ENCODE peak calls at places on chromosomes 6 and 20, in eight cellular contexts. H is CD8-positive, alpha-beta T cell; I is cardiac fibroblast; O is ascending aorta; V is OCI-LY7; L is colonic mucosa; A is sigmoid colon; J is bronchial epithelial cell. N is an unnamed sample.

GRCh38 chr20:40960101-40960500 is 68.5 kb upstream of the TOP1 start:
- DNase-seq in I (no peak), L (peak; percentile 6), V (no peak), A (no peak), J (no peak), H (no peak), O (no peak), N (no peak)

GRCh38 chr6:32195902-32196681 is 3.6 kb upstream of the GPSM3 start:
- DNase-seq in O (peak; percentile 96), J (peak; percentile 42), H (peak; percentile 67), I (peak; percentile 95), V (peak; percentile 73), A (peak; percentile 97), L (peak; percentile 89), N (no peak)

GRCh38 chr6:73234732-73235131 is 9.4 kb upstream of the KHDC1L start:
- DNase-seq in A (no peak), I (peak; percentile 88), H (no peak), V (no peak), O (no peak), J (peak; percentile 93), L (no peak), N (no peak)

GRCh38 chr6:69835414-69836179 is 30.8 kb upstream of the COL19A1 start:
- DNase-seq in V (peak; percentile 61), J (peak; percentile 78), L (no peak), H (no peak), O (no peak), I (peak; percentile 91), A (no peak), N (peak; percentile 47)

GRCh38 chr6:155177369-155177961 is 86.3 kb upstream of the CLDN20 start:
- DNase-seq in O (no peak), A (no peak), H (no peak), J (peak; percentile 61), L (peak; percentile 62), I (peak; percentile 89), V (peak; percentile 86), N (peak; percentile 61)

GRCh38 chr6:16785496-16785895 is 24.2 kb upstream of the ATXN1 start:
- DNase-seq in J (no peak), V (no peak), I (no peak), O (no peak), A (no peak), H (no peak), L (no peak), N (no peak)

GRCh38 chr6:22600059-22600458 is 30.7 kb downstream of the HDGFL1 start:
- DNase-seq in H (no peak), L (no peak), A (no peak), I (peak; percentile 34), O (no peak), V (no peak), J (no peak), N (no peak)

GRCh38 chr6:77463881-77464867 is 883 bp upstream of the HTR1B start:
- DNase-seq in O (peak; percentile 65), A (peak; percentile 50), H (peak; percentile 20), V (no peak), L (no peak), I (peak; percentile 29), J (no peak), N (no peak)

DNA sequence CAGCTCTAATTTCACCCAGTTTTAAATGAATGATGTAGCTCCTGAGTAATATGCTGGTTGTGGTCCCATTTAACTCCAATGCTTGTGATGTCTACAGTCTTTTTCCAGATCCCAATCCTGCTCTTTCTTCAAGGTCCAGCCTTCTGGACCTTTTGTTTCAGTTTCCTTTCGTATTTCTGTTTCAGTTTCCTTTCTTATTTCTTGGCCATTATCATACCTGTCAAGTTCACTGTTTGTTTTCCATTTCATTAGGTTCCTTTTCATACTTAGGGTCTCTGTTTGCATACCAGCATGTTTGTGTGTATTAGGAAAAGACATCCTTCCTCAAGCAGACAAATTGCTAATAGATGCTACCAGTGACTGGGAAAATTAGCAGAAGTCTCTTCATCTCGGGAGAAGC is 583.2 kb downstream of the BCKDHB start:
- DNase-seq in H (no peak), I (no peak), V (no peak), J (no peak), L (no peak), O (no peak), A (no peak), N (no peak)
- H3K4me3 ChIP-seq in H (no peak overlapping the region), I (no peak overlapping the region), V (no peak overlapping the region), J (no peak overlapping the region), L (no peak overlapping the region), O (no peak overlapping the region), A (no peak overlapping the region), N (no peak overlapping the region)

GRCh38 chr6:164107297-164107995 is 692.9 kb downstream of the QKI start:
- DNase-seq in I (peak; percentile 15), A (no peak), V (no peak), O (no peak), J (peak; percentile 20), L (no peak), H (no peak), N (no peak)

GRCh38 chr6:164108092-164108491 is 693.6 kb downstream of the QKI start:
- DNase-seq in O (no peak), H (no peak), J (no peak), I (no peak), A (no peak), V (no peak), L (no peak), N (no peak)

GRCh38 chr6:164105705-164106104 is 691.2 kb downstream of the QKI start:
- DNase-seq in A (no peak), O (no peak), V (no peak), J (no peak), H (no peak), I (no peak), L (no peak), N (no peak)

GRCh38 chr6:164104432-164104831 is 689.9 kb downstream of the QKI start:
- DNase-seq in O (no peak), H (no peak), A (no peak), J (no peak), L (no peak), I (no peak), V (no peak), N (no peak)

DNA sequence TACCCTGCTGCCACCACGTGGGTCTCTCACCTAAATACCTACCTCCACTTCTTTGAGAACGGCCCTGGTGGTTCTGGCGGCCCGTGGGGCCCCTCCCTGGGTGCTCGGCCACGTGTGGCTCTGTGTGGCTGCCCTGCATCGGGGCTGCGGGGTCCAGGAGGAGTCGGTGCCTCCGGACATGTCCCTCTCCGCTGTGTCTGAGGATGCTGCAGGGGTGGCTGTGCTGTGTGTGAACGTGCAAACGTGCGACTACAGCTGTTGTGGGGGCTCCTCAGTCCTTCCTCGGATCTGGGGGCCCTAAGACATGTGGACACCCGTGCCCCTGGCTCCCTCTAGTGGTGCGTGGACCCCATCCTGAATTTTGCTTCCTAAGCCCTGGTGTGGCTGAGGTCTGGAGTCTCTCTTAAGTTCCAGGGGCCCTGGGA is 691.8 kb downstream of the QKI start:
- DNase-seq in A (no peak), I (peak; percentile 28), J (no peak), V (peak; percentile 24), L (no peak), O (no peak), H (no peak), N (no peak)
- TF ChIP-seq CTCF in A (no peak), I (peak; percentile 50), J (no peak), V (peak; percentile 73), L (no peak), O (no peak), H (no peak), N (peak; percentile 54)

GRCh38 chr6:11769244-11769643 is 9.4 kb downstream of the ADTRP start:
- DNase-seq in J (peak; percentile 89), I (peak; percentile 69), L (no peak), O (no peak), H (no peak), A (no peak), V (no peak), N (no peak)

GRCh38 chr6:11772109-11772830 is 6.3 kb downstream of the ADTRP start:
- DNase-seq in J (peak; percentile 98), V (no peak), I (peak; percentile 97), H (no peak), L (no peak), O (no peak), A (peak; percentile 74), N (no peak)

GRCh38 chr6:11770546-11771466 is 7.8 kb downstream of the ADTRP start:
- DNase-seq in O (peak; percentile 96), I (peak; percentile 100), J (peak; percentile 100), V (no peak), H (no peak), L (peak; percentile 92), A (peak; percentile 96), N (no peak)

GRCh38 chr6:11771473-11772048 is 7.0 kb downstream of the ADTRP start:
- DNase-seq in O (no peak), L (no peak), I (peak; percentile 65), A (no peak), V (no peak), H (no peak), J (peak; percentile 86), N (no peak)

DNA sequence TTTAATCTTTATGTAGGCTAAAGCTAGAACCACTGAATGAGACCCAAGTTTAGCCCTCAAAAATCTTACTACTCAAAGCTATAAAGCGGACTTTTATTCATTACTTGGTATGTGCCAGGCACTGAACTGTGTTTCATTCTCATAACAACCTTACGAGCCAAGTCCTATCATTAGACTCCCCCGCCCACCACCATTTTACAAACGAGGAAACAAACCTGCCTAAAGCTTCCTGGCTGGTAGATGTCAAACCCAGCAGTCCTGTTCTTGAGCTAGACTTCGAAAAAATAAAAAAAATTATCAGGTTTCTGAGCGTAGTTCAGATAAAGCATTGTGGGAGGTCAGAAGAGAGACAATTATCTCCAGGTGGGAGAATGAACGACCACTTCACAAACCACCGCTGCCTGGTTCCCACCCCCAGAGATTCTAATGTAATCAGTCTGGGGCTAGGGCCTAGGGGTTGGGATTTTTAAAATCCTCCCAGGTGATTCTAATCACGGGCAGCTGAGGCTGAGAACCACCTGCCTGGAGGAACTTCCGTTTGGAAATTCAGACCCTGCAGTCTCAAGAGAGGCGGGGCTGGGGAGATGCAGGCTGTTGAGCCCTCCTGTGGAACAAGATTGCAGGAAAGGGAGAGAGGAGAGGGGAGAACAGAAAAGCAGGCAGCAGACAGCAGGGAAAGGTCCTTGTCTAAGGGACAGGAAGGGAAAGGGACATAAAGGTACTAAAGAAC is 8.6 kb downstream of the ADTRP start:
- DNase-seq in V (no peak), L (peak; percentile 54), H (no peak), O (no peak), A (no peak), I (no peak), J (peak; percentile 72), N (no peak)
- H3K4me3 ChIP-seq in V (no peak overlapping the region), L (no peak overlapping the region), H (no peak overlapping the region), O (no peak overlapping the region), A (no peak overlapping the region), I (no peak overlapping the region), J (peak overlapping the region; percentile 22), N (no peak overlapping the region)

GRCh38 chr20:64254156-64254555 is 1.4 kb upstream of the PCMTD2 start:
- DNase-seq in V (no peak), H (no peak), A (no peak), J (no peak), L (no peak), O (no peak), I (no peak), N (no peak)

GRCh38 chr20:64257107-64257757 is 1.7 kb downstream of the PCMTD2 start:
- DNase-seq in O (no peak), L (no peak), V (no peak), H (no peak), I (no peak), J (no peak), A (no peak), N (no peak)

GRCh38 chr20:64254571-64255360 is 782 bp upstream of the PCMTD2 start:
- DNase-seq in L (no peak), J (no peak), V (peak; percentile 9), A (no peak), I (no peak), H (no peak), O (no peak), N (no peak)

GRCh38 chr20:64256282-64256947 is 867 bp downstream of the PCMTD2 start:
- DNase-seq in O (no peak), I (no peak), A (no peak), L (no peak), J (peak; percentile 19), H (no peak), V (no peak), N (no peak)

DNA sequence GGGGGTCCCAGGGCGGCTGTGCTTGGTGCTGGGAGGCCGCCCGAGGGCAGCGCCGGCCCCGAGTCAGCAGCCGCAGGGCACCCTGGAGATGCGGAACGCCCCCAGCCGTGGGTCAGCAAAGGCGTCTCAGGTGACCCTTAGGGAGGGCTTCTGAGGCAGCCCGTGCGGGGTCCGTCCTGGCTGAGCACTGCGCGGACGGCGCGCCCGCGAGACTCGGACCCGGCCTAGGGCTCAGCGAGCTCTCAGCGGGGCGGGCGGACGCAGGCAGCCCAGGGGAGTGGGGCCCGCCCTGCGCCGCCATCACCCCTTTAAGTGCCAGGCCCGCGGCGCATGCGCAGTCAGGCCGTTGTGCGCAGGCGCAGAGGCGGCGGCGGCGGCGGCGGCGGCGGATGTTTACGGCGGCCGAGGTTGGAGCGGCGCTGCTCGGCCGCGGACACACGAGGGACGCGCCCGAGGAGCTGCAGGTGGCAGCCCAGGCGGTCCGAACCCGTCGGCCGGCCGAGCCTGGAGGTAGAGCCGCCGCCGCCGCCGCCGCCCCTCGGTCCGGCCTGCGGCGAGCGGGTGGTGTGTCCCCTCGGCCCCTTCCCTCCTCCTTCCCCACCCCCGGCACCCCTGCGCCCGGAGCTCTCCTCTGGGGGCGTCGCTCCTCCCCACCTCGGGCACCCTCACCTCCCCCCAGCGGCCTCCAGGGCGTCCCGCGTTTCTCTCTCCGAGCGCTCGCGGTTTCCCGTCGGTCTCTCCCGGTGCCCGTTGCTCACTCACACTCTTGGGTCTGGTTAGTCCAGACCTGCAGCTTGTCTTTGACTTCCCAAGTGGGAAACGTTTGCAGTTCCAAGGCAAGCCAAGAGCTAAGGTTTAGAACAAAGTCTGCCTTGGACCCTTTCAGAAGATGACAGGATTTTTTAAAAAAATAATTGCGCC is at the start of gene PCMTD2:
- DNase-seq in A (peak; percentile 86), J (peak; percentile 31), H (peak; percentile 81), V (peak; percentile 93), O (peak; percentile 89), I (peak; percentile 84), L (peak; percentile 80), N (peak; percentile 22)
- TF ChIP-seq CTCF in A (no peak), J (peak; percentile 7), H (no peak), V (peak; percentile 37), O (no peak), I (no peak), L (no peak), N (peak; percentile 23)

N was measured in GM12864.